ENCODE peak calls at places on chromosomes 3 and 15, in five cellular contexts. L, W, U, J and D are unnamed samples.
A peak's percentile ranks its signal among the peaks of the same experiment; 100 is the strongest.

GRCh38 chr3:63228087-63228486 is 50.0 kb upstream of the SYNPR start:
- DNase-seq in L (no peak), W (no peak), U (no peak), J (no peak), D (no peak)

GRCh38 chr3:172181936-172182708 is 142.7 kb downstream of the FNDC3B start:
- DNase-seq in L (no peak), W (no peak), U (no peak), J (no peak), D (no peak)

GRCh38 chr3:73484656-73485248 is 140.0 kb downstream of the PDZRN3 start:
- DNase-seq in L (no peak), W (peak; percentile 4), U (no peak), J (no peak), D (no peak)

GRCh38 chr3:177443469-177443868 is 246.2 kb upstream of the TBL1XR1 start:
- DNase-seq in L (no peak), W (no peak), U (peak; percentile 12), J (no peak), D (no peak)

GRCh38 chr3:74515451-74515850 is 99.0 kb downstream of the CNTN3 start:
- DNase-seq in L (no peak), W (no peak), U (no peak), J (no peak), D (no peak)

GRCh38 chr3:16513141-16514020 is at the start of gene RFTN1:
- DNase-seq in L (peak; percentile 21), W (peak; percentile 87), U (no peak), J (no peak), D (no peak)

GRCh38 chr3:184738982-184739381 is 27.1 kb upstream of the MAGEF1 start:
- DNase-seq in L (no peak), W (no peak), U (no peak), J (no peak), D (no peak)

GRCh38 chr3:8911781-8912180 is 51.5 kb downstream of the RAD18 start:
- DNase-seq in L (no peak), W (no peak), U (no peak), J (no peak), D (no peak)

GRCh38 chr3:6821411-6821810 is 39.5 kb upstream of the GRM7 start:
- DNase-seq in L (no peak), W (no peak), U (no peak), J (no peak), D (no peak)

GRCh38 chr15:65981837-65982696 is 112.8 kb downstream of the RAB11A start:
- DNase-seq in L (peak; percentile 43), W (peak; percentile 75), U (peak; percentile 18), J (no peak), D (peak; percentile 62)

GRCh38 chr15:62618432-62618831 is 424.1 kb upstream of the TPM1 start:
- DNase-seq in L (no peak), W (no peak), U (no peak), J (peak; percentile 22), D (no peak)

GRCh38 chr15:59232476-59232875 is 25.8 kb downstream of the LDHAL6B start:
- DNase-seq in L (no peak), W (no peak), U (no peak), J (no peak), D (no peak)

GRCh38 chr3:3191675-3192480 is 12.4 kb upstream of the CRBN start:
- DNase-seq in L (no peak), W (no peak), U (no peak), J (no peak), D (no peak)

GRCh38 chr3:21665444-21665843 is 85.6 kb downstream of the ZNF385D start:
- DNase-seq in L (no peak), W (no peak), U (no peak), J (no peak), D (no peak)

GRCh38 chr3:126258670-126259069 is 78.3 kb upstream of the ALDH1L1 start:
- DNase-seq in L (no peak), W (peak; percentile 83), U (no peak), J (peak; percentile 16), D (no peak)

GRCh38 chr3:89335693-89336092 is 228.3 kb downstream of the EPHA3 start:
- DNase-seq in L (no peak), W (no peak), U (no peak), J (no peak), D (no peak)

GRCh38 chr15:27527490-27528067 is 556.6 kb downstream of the GABRG3 start:
- DNase-seq in L (no peak), W (no peak), U (peak; percentile 1), J (peak; percentile 37), D (no peak)

GRCh38 chr15:27535445-27536129 is 563.5 kb downstream of the OCA2 start:
- DNase-seq in L (no peak), W (no peak), U (no peak), J (no peak), D (no peak)

GRCh38 chr15:27532358-27532757 is 561.4 kb downstream of the GABRG3 start:
- DNase-seq in L (no peak), W (no peak), U (no peak), J (no peak), D (no peak)

GRCh38 chr15:27530994-27531393 is 560.0 kb downstream of the GABRG3 start:
- DNase-seq in L (no peak), W (no peak), U (no peak), J (no peak), D (no peak)
- H3K9me3 ChIP-seq in L (no peaks in the 10 kb centered on the region), W (no peaks in the 10 kb centered on the region), U (peaks cover 34% of the 10 kb centered on the region), J (peaks cover 3% of the 10 kb centered on the region), D (peaks cover 3% of the 10 kb centered on the region)

GRCh38 chr3:194587438-194587931 is 45.7 kb downstream of the TMEM44 start:
- DNase-seq in L (no peak), W (no peak), U (no peak), J (no peak), D (no peak)

GRCh38 chr3:194588741-194589140 is 44.5 kb downstream of the TMEM44 start:
- DNase-seq in L (no peak), W (no peak), U (no peak), J (no peak), D (no peak)

GRCh38 chr3:194596906-194597305 is 36.3 kb downstream of the TMEM44 start:
- DNase-seq in L (no peak), W (no peak), U (no peak), J (no peak), D (no peak)

GRCh38 chr3:194588236-194588635 is 45.0 kb downstream of the TMEM44 start:
- DNase-seq in L (no peak), W (no peak), U (no peak), J (no peak), D (no peak)

GRCh38 chr3:194592798-194593752 is 40.1 kb downstream of the TMEM44 start:
- DNase-seq in L (no peak), W (peak; percentile 20), U (no peak), J (peak; percentile 91), D (no peak)
- TF ChIP-seq CTCF in L (no peak), W (no peak), U (no peak), J (no peak), D (no peak)

GRCh38 chr3:178987745-178988144 is 83.9 kb downstream of the ZMAT3 start:
- DNase-seq in L (no peak), W (no peak), U (no peak), J (no peak), D (no peak)
- H3K9me3 ChIP-seq in L (peaks cover 17% of the 10 kb centered on the region), W (peaks cover 37% of the 10 kb centered on the region), U (peaks cover 47% of the 10 kb centered on the region), J (peaks cover 9% of the 10 kb centered on the region), D (peaks cover 23% of the 10 kb centered on the region)

GRCh38 chr3:166195808-166196207 is 358.6 kb upstream of the BCHE start:
- DNase-seq in L (no peak), W (no peak), U (no peak), J (no peak), D (no peak)
- TF ChIP-seq CTCF in L (no peak), W (no peak), U (no peak), J (no peak), D (no peak)

GRCh38 chr15:76270876-76271275 is 40.4 kb downstream of the ETFA start:
- DNase-seq in L (no peak), W (no peak), U (no peak), J (no peak), D (no peak)

DNA sequence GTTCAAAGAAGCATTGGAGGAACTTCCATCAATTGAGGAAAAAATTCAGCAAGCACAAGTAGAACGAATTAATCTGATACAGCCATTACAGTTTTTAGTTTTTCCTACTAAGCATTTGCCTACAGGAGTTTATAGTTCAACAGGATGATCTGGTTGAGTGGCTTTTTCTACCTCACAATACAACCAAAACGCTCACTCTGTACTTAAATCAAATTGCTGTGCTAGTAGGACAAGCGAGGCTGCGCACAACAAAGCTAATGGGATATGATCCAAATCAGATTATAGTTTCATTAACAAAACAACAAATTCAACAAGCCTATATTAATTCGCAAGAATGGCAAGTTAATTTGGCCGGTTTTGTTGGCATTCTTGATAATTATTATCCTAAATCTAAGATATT is 44.2 kb downstream of the ETFA start:
- DNase-seq in L (no peak), W (peak; percentile 5), U (no peak), J (no peak), D (no peak)
- H3K9me3 ChIP-seq in L (no peaks in the 10 kb centered on the region), W (peaks cover 57% of the 10 kb centered on the region), U (peaks cover 3% of the 10 kb centered on the region), J (no peaks in the 10 kb centered on the region), D (peaks cover 22% of the 10 kb centered on the region)

GRCh38 chr3:132723551-132723950 is 1.3 kb upstream of the NPHP3 start:
- DNase-seq in L (no peak), W (no peak), U (no peak), J (no peak), D (no peak)

GRCh38 chr3:132721479-132722164 is 587 bp downstream of the NPHP3 start:
- DNase-seq in L (no peak), W (no peak), U (peak; percentile 59), J (peak; percentile 70), D (peak; percentile 76)

GRCh38 chr3:132726341-132726823 is 4.2 kb upstream of the NPHP3 start:
- DNase-seq in L (no peak), W (peak; percentile 63), U (peak; percentile 39), J (peak; percentile 19), D (no peak)

GRCh38 chr3:132723024-132723462 is 834 bp upstream of the NPHP3 start:
- DNase-seq in L (no peak), W (no peak), U (no peak), J (no peak), D (no peak)

GRCh38 chr3:132722165-132723023 is at the start of gene NPHP3:
- DNase-seq in L (peak; percentile 95), W (peak; percentile 91), U (peak; percentile 84), J (peak; percentile 94), D (peak; percentile 92)
- TF ChIP-seq CTCF in L (no peak), W (no peak), U (peak; percentile 15), J (no peak), D (no peak)

DNA sequence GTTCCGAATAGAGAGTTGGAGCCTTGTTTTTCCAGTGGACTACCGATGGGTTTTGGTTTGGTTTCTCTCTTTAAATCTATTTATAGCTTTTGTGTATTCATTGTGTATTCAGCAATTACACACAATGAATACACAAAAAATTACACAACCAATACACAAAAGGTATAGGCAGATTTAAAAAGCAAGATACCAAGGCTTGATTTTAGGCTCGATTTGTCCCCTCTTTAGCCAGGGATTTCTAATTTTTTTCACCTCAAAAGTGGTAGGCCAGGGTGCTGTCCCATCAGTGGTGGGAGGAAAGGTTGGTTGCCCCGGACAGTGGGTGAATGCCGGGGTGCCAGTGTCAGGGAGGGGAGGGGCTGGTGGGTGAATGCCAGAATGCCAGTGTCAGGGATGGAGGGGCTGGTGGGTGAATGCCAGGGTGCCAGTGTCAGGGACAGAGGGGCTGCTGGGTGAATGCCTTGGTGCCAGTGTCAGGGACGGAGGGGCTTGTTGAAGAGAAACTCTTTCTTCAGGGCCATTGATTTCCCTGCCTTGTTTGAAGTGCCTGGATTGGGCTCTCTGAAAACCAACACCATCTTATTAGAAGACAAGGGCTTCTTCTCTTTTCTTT is 186.2 kb downstream of the GOLGA6L6 start:
- DNase-seq in L (no peak), W (no peak), U (no peak), J (no peak), D (no peak)
- H3K9me3 ChIP-seq in L (no peaks in the 10 kb centered on the region), W (no peaks in the 10 kb centered on the region), U (no peaks in the 10 kb centered on the region), J (peaks cover 13% of the 10 kb centered on the region), D (no peaks in the 10 kb centered on the region)

GRCh38 chr3:178785961-178786360 is 249.7 kb downstream of the KCNMB2 start:
- DNase-seq in L (no peak), W (no peak), U (no peak), J (no peak), D (no peak)

GRCh38 chr3:178787960-178788359 is 251.7 kb downstream of the KCNMB2 start:
- DNase-seq in L (no peak), W (no peak), U (no peak), J (no peak), D (no peak)
- TF ChIP-seq CTCF in L (no peak), W (no peak), U (no peak), J (no peak), D (no peak)